ENCODE peak calls at places on chromosomes 11 and 22, in seven cellular contexts. U is testis, Q is endodermal cell, Z is hepatocyte, M is keratinocyte, J is ovary, H is adrenal gland. A is an unnamed sample. For H3K27me3, the result is how much of the 10 kb centered on the place peaks cover.

GRCh38 chr22:18032455-18033101 is 8.2 kb upstream of the MICAL3 start:
- DNase-seq in Q (no peak), M (peak), H (no peak), Z (no peak), U (no peak), J (no peak), A (no peak)

GRCh38 chr11:1453611-1454386 is 32.8 kb downstream of the MOB2 start:
- DNase-seq in M (peak), Z (peak), J (peak), U (no peak), Q (peak), H (no peak), A (no peak)

GRCh38 chr22:40547729-40548143 is 88.8 kb downstream of the MRTFA start:
- DNase-seq in U (no peak), J (no peak), M (no peak), Z (no peak), H (no peak), Q (no peak), A (no peak)

GRCh38 chr11:70628881-70629844 is 230.8 kb downstream of the CTTN start:
- DNase-seq in Z (peak), M (no peak), H (peak), J (no peak), Q (no peak), U (peak), A (no peak)

GRCh38 chr22:46833228-46833627 is 70.8 kb downstream of the TBC1D22A start:
- DNase-seq in H (no peak), Q (peak), M (no peak), J (no peak), U (no peak), Z (peak), A (no peak)

GRCh38 chr22:27842994-27843431 is 41.5 kb upstream of the MN1 start:
- DNase-seq in M (no peak), U (no peak), Z (no peak), J (no peak), Q (no peak), H (no peak), A (peak)

GRCh38 chr11:113773092-113773415 is 438 bp downstream of the ZW10 start:
- DNase-seq in Q (no peak), J (no peak), H (no peak), U (peak), Z (peak), M (no peak), A (no peak)

GRCh38 chr11:57224126-57224525 is 12.9 kb downstream of the APLNR start:
- DNase-seq in M (no peak), Z (no peak), H (no peak), U (no peak), J (no peak), Q (no peak), A (no peak)

GRCh38 chr22:25777870-25778269 is 35.9 kb downstream of the MYO18B start:
- DNase-seq in U (peak), Q (no peak), H (peak), Z (peak), M (no peak), J (no peak), A (no peak)

GRCh38 chr11:47354913-47355282 is 2.4 kb upstream of the MYBPC3 start:
- DNase-seq in M (no peak), Z (no peak), H (no peak), U (no peak), Q (no peak), J (no peak), A (no peak)

GRCh38 chr11:60747359-60747873 is 9.3 kb upstream of the MS4A15 start:
- DNase-seq in M (no peak), H (no peak), J (no peak), U (no peak), Z (no peak), Q (no peak), A (no peak)

GRCh38 chr11:64227405-64227956 is 1.4 kb downstream of the NUDT22 start:
- DNase-seq in M (no peak), U (no peak), J (no peak), Z (no peak), Q (no peak), H (no peak), A (no peak)
- H3K4me3 ChIP-seq in M (peak), U (no peak), J (no peak), Z (no peak), Q (peak), H (peak), A (peak)

DNA sequence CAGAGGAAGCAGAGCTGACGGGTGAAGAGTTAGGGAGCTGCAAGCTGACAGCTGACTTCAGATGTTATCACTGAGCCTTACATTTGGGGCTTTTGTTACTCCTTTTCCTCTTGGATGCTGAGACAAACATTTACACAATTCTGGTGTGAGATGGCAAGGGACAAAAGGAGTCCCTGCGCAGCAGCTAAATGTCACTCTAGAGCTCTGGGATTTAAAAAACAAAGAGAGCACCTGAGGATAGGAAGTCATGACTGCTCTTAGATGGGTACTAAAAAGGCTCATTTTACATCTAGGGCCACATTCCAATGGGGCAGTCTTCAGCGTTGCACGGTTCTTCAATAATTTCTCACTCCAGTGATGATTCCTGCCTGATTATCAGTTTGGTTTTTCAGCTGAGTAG is 204.5 kb downstream of the RAB38 start:
- DNase-seq in U (no peak), J (no peak), M (no peak), Z (no peak), H (no peak), Q (no peak), A (no peak)
- TF ChIP-seq CTCF in U (no peak), J (no peak), M (no peak), Z (no peak), H (no peak), Q (no peak), A (no peak)

GRCh38 chr11:84922836-84923235 is 704.3 kb downstream of the DLG2 start:
- DNase-seq in J (no peak), M (no peak), Z (no peak), U (no peak), Q (peak), H (no peak), A (no peak)

GRCh38 chr11:84923489-84923888 is 703.7 kb downstream of the DLG2 start:
- DNase-seq in U (no peak), H (no peak), M (no peak), Q (no peak), J (no peak), Z (no peak), A (no peak)

GRCh38 chr11:84922212-84922805 is 704.8 kb downstream of the DLG2 start:
- DNase-seq in Z (no peak), H (no peak), M (no peak), Q (peak), U (no peak), J (no peak), A (no peak)

DNA sequence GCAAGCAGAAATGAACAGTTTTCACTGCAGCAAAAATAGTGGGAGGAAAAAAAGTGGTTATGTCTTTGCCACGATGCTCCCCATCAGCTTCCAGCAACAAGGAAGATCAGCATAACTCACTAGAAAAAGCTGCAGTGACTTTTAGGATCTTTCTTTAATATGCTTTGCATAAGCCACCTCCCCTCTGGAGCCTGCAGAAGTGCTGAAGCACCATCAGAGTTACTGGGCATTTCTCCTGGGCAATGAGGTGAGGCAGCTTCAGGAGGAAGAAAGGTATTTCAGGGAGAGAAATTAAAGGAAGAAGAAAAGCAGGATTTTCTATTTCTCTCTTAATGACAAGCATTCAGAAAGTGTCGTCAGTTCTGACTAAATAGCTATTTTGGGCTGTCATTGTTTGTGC is 702.9 kb downstream of the DLG2 start:
- DNase-seq in J (no peak), Q (no peak), U (no peak), Z (no peak), H (no peak), M (no peak), A (no peak)
- H3K27me3 ChIP-seq in J (under half), Q (under half), U (under half), Z (under half), H (under half), M (under half), A (under half)

GRCh38 chr11:117795726-117796455 is 1.1 kb downstream of the DSCAML1 start:
- DNase-seq in H (no peak), Z (no peak), J (no peak), U (no peak), Q (peak), M (no peak), A (no peak)
- H3K4me3 ChIP-seq in H (no peak), Z (peak), J (no peak), U (peak), Q (peak), M (no peak), A (no peak)

DNA sequence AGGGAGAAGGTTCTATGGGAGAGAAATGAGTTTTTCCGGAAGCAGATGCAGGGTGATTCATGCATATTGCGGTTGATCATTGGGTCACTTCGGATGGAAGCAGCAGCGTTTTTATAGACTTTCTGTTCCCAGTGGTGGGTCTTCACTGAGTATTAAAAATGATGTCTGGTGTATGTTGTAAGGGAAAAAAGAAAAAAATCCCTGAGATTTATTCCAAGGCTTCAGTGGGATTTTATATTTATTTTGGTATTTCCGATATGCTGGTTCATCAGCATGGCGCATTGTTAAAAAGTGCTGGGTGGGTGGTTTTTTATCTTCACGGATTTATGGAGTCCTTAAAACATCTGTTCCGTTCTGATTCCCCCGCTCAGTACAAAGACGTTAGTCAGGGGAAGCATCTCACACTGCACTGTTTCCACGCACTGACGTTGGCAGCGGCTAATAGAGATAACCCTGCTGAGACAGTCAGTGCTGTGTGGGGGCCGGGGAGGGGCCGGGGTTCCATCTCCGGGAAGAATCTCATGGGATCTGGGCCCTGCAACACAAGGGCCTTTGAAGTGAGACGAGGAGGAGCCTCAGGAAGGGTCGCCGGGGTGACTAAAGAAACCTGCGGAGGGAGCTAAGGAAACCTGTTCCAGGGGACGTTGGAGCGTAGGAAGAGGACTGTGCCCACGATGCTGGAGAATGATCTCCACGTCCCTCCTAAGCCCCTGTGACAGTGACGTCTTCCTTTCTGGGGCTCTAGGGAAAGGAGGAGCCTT is 390.0 kb downstream of the NTM start:
- DNase-seq in Z (peak), Q (peak), J (no peak), U (peak), M (no peak), H (no peak), A (peak)
- TF ChIP-seq CTCF in Z (peak), Q (peak), J (no peak), U (no peak), M (no peak), H (no peak), A (no peak)

GRCh38 chr11:59223177-59223576 is 10.4 kb upstream of the MPEG1 start:
- DNase-seq in Q (no peak), J (no peak), M (no peak), H (no peak), Z (no peak), U (no peak), A (no peak)
- H3K27me3 ChIP-seq in Q (under half), J (under half), M (under half), H (under half), Z (under half), U (under half), A (under half)

GRCh38 chr11:76152741-76153608 is 53.3 kb downstream of the WNT11 start:
- DNase-seq in M (no peak), U (no peak), J (no peak), Q (peak), Z (no peak), H (no peak), A (no peak)
- H3K4me3 ChIP-seq in M (no peak), U (peak), J (peak), Q (peak), Z (no peak), H (peak), A (no peak)

GRCh38 chr11:7448126-7448525 is 37.2 kb upstream of the OLFML1 start:
- DNase-seq in Q (peak), J (no peak), H (no peak), Z (no peak), U (no peak), M (no peak), A (no peak)
- TF ChIP-seq CTCF in Q (peak), J (no peak), H (no peak), Z (no peak), U (no peak), M (no peak), A (no peak)

DNA sequence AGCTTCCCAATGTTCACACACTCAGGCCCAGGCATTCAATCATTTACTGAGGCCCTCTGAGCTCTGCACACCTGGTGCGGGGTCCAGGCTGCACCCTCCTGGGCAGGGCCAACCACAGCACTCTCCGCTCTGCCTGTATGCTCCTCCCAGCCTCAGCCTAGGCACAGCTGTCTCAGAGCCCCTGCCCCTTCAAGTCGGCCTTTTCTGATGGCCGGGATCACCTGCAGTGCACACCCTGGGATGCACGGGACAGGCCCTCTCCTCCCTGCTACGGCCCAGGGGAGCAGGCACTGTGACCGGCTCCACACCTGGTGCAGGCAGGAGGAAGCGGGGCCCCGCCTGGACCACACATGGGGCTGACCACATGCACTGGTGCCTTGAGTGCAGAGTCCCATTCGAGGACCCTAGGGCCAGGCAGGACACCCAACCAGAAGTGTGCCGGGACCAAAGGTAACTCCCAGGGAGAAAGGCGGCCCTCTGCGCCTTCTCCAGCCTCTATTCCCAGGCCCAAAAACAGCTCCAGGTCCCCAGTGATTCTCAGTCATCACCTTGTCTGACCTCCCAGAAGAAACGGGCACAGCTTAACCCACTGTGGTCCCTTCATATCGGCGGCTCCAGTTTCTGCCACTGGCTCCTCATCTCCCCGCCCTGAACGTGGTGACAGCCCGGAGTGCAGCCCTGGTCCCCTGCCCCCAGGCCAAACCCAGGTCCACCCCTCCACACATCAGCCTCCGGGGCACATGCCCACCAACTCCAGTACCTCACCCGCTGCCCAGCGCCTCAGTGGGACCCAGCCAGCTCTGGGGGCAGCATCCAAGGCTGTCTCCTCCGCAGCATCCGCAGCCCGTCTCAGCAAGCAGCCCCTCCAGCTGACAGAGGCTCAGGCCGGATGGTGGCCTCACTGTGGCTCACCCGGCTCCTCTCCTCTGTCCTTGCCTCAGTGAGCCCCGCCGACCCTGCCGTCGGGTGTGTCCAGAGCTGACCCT is 17.5 kb downstream of the SULT4A1 start:
- DNase-seq in H (no peak), M (no peak), U (no peak), J (no peak), Z (no peak), Q (no peak), A (no peak)
- H3K27me3 ChIP-seq in H (under half), M (under half), U (under half), J (under half), Z (under half), Q (under half), A (under half)

A was measured in BJ.